ENCODE peak calls at places on chromosome 2, in four cellular contexts. Q is K562, W is transverse colon, T is upper lobe of left lung. B is an unnamed sample.

GRCh38 chr2:236641051-236641450 is 71.4 kb downstream of the ACKR3 start:
- DNase-seq in Q (no peak), W (no peak), T (no peak), B (no peak)

GRCh38 chr2:37283207-37283606 is 41.4 kb downstream of the PRKD3 start:
- DNase-seq in Q (no peak), W (no peak), T (no peak), B (no peak)

GRCh38 chr2:102021776-102022175 is 30.0 kb downstream of the IL1R2 start:
- DNase-seq in Q (no peak), W (no peak), T (no peak), B (no peak)

GRCh38 chr2:120533625-120534024 is 187.7 kb downstream of the INHBB start:
- DNase-seq in Q (no peak), W (no peak), T (peak; percentile 65), B (no peak)

GRCh38 chr2:77831471-77831870 is 309.3 kb upstream of the LRRTM4 start:
- DNase-seq in Q (no peak), W (no peak), T (no peak), B (no peak)

GRCh38 chr2:240836781-240837467 is 16.9 kb upstream of the KIF1A start:
- DNase-seq in Q (no peak), W (no peak), T (peak; percentile 88), B (no peak)

GRCh38 chr2:11498543-11499034 is 32.6 kb upstream of the E2F6 start:
- DNase-seq in Q (no peak), W (peak; percentile 73), T (no peak), B (no peak)

GRCh38 chr2:96148410-96149217 is 3.4 kb upstream of the DUSP2 start:
- DNase-seq in Q (no peak), W (peak; percentile 88), T (peak; percentile 89), B (peak; percentile 75)

GRCh38 chr2:105175231-105175630 is 66.3 kb upstream of the GPR45 start:
- DNase-seq in Q (no peak), W (no peak), T (no peak), B (no peak)

GRCh38 chr2:20449501-20450200 is 2.8 kb downstream of the RHOB start:
- DNase-seq in Q (no peak), W (no peak), T (no peak), B (no peak)

GRCh38 chr2:134260726-134261125 is 6.9 kb downstream of the MGAT5 start:
- DNase-seq in Q (no peak), W (no peak), T (no peak), B (no peak)

GRCh38 chr2:38407111-38407682 is 30.1 kb upstream of the ATL2 start:
- DNase-seq in Q (no peak), W (no peak), T (no peak), B (no peak)

GRCh38 chr2:54598347-54599325 is 124.8 kb upstream of the EML6 start:
- DNase-seq in Q (no peak), W (no peak), T (no peak), B (no peak)
- H3K27ac ChIP-seq in Q (no peak overlapping the region), W (peak overlapping the region; percentile 75), T (peak overlapping the region; percentile 82), B (no peak overlapping the region)

DNA sequence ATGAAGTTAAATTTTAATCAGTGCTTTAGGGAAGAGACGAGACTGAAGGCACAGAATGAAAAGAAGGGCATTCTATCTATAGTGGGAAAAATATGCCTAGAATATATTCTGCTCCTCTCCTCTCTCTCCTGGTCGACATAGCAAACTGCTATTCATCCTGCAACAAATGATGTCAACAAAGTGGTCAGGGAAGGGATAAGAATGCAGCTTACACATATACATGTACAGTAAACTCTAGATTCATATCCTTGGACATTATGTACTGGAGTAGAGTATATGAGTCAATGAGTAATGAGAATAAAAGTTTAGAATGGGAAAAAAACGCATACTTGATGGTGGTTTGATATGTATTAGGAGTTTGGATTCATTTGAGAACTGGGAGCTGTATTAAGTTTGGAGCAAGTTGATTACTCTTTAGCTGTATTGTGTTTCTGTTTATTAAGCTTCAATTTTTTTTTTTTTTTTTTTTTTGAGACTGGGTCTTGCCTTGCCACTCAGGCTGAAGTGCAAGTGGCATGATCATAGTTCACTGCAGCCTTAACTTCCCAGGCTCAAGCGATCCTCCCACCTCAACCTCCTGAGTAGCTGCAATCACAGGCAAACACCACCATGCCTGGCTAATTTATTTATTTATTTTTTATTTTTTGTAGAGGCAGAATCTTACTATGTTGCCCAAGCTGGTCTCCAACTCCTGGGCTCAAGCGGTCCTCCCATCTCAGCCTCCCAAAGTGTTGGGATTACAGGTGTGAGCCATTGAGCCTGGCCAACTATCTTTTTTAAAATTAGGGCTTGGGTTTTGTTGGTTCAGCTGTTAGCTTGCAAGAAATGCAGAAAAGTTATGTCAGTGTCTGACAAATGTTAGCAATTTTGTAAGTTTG is 53.8 kb downstream of the STAT1 start:
- DNase-seq in Q (no peak), W (no peak), T (no peak), B (no peak)
- TF ChIP-seq POLR2AphosphoS5 in Q (no peak), W (no peak), T (no peak), B (no peak)

GRCh38 chr2:58240938-58241755 is at the start of gene FANCL:
- DNase-seq in Q (peak; percentile 92), W (peak; percentile 93), T (peak; percentile 97), B (peak; percentile 86)
- TF ChIP-seq POLR2A in Q (peak; percentile 95), W (peak; percentile 58), T (no peak), B (peak; percentile 46)

GRCh38 chr2:230919681-230920080 is 5.4 kb downstream of the GPR55 start:
- DNase-seq in Q (no peak), W (no peak), T (no peak), B (no peak)

GRCh38 chr2:230924092-230924469 is 961 bp downstream of the GPR55 start:
- DNase-seq in Q (no peak), W (peak; percentile 3), T (no peak), B (no peak)

GRCh38 chr2:230920167-230920566 is 4.9 kb downstream of the GPR55 start:
- DNase-seq in Q (no peak), W (peak; percentile 1), T (no peak), B (no peak)

GRCh38 chr2:230922951-230923717 is 1.9 kb downstream of the GPR55 start:
- DNase-seq in Q (no peak), W (peak; percentile 5), T (no peak), B (no peak)

DNA sequence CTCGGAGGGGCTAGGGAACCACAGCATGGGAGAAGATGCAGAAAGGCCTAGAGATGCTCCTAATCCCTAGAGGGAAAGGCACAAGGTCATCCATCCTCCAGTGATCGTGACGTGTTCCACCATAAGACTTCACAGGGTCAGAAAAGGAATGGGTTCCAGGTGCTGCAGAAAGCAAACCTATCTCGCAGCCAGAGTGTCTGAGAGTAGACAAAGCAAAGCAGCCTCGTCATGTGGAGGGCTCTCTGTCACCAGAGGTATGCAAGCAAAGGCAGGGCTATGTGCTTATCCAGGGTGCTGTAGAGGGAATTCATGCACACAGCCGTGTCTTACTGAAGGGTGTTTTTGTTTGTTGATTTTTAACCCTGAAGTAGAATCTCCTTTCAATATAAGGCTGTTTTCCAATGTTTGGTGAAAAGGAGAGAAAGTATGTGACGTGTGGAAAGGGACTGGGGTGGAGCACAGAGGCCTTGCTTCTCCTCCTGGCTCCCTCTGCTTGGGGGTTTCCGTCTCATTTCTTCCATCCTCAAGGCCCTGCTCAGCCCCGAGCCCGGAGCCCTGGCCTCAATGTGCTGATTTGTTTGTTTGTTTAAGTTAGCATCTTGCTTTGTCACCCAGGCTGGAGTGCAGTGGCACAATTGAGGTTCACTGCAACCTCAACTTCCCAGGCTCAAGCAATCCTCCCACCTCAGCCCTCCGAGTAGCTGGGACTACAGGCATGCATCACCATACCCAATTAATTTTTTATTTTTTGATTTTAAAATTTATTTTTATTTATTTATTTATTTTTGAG is 3.0 kb downstream of the GPR55 start:
- DNase-seq in Q (no peak), W (peak; percentile 4), T (no peak), B (no peak)
- H3K27ac ChIP-seq in Q (no peak overlapping the region), W (no peak overlapping the region), T (no peak overlapping the region), B (no peak overlapping the region)

GRCh38 chr2:100292022-100292580 is 30.2 kb downstream of the LONRF2 start:
- DNase-seq in Q (peak; percentile 90), W (no peak), T (no peak), B (no peak)
- TF ChIP-seq POLR2AphosphoS5 in Q (peak; percentile 88), W (no peak), T (peak; percentile 51), B (no peak)

DNA sequence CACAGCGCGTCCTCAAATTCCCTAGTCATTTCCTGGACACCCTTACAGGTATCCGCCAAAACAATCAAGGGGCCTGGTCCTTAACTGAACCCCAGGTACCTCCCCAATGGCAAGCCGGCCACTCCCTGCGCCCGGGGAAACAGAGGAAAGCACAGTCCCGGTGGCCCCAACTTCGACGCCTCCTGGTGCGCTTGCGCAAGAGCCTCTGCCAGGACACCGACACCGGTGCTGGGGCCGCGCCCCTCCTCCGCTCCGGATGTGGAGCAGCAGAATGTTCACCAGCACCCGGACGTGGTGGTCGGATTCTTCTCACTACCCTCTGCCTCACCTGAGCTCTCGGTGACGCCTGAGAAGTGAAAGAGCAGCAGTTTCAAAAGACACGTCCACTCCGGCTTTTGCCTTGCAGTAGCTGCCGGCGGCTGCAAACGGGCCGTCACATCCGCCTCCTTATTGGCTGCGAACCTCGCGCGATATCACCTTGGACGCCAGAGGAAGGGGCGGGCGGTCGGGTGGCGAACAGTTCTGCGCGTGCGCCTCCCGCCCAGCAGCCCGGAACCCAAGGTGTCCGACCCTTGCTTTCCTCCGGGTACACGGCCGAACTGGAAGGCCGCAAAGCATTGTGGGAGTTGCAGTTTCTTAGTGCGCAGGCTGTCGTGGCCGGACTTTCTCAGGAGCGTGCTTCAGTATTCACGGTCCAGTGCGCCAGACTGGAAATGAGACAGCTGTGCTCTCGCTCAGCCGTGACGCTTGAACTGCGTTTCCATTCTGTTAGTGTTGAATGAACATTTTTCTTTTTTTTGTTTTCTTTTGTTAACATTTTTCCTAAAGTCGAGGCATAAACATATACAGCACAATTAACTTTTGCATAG is at the start of gene TXNDC9:
- DNase-seq in Q (peak; percentile 97), W (peak; percentile 99), T (peak; percentile 98), B (peak; percentile 100)
- TF ChIP-seq POLR2A in Q (peak; percentile 98), W (peak; percentile 78), T (no peak), B (peak; percentile 31)

DNA sequence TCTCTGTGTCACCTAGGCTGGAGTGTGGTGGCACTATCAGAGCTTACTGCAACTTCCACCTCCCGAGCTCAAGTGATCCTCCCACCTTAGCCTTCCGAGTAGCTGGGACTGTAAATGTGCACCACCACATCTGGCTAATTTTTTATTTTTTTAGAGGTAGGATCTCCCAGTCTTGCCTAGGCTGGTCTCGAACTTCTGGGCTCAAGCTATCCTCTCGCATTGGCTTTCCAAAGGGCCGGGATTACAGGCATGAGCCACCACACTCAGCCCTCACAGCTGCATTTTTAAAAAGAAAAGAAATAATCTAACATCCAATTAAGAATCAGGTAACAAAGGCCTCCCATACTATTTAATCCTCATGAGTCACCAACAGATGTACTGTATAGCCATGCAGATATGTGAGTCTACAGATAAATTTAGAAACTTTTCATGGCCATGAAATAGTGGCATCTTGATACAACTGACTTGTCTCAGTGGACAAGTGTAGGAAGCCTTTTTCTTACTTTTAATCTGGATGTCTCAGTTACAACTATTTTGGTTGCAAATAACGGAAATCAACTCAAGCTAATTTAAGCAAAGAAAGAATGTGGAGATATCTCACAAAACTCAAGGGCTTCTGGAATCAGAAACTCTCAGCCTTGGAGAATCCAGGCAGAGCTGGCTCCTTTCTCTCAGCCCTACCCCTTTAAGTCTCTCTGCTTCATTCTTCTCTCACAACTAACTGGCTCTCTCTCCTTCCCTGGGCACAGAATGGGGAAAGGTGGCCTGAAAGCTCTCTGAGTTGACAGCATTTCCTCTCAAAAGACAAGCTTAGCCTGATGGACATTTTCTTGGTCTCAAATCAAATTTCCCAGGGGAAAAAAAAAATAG is 12.9 kb upstream of the PPM1B start:
- DNase-seq in Q (peak; percentile 38), W (no peak), T (no peak), B (no peak)
- H3K27ac ChIP-seq in Q (peak overlapping the region; percentile 58), W (no peak overlapping the region), T (no peak overlapping the region), B (no peak overlapping the region)

GRCh38 chr2:74286725-74287124 is 56.5 kb downstream of the SLC4A5 start:
- DNase-seq in Q (no peak), W (no peak), T (no peak), B (no peak)
- TF ChIP-seq POLR2AphosphoS5 in Q (no peak), W (no peak), T (no peak), B (no peak)

B was measured in prostate gland.